ENCODE peak calls at places on chromosome 20, in five cellular contexts. One of them, this sample, is unnamed.

GRCh38 chr20:61112515-61112914 is 139.5 kb upstream of the CDH4 start:
- DNase-seq in A549: no peak
- DNase-seq in breast epithelium: no peak
- DNase-seq in heart left ventricle: no peak
- DNase-seq in spleen: no peak
- DNase-seq in this sample: no peak

GRCh38 chr20:21391495-21392298 is 5.6 kb downstream of the NKX2-4 start:
- DNase-seq in A549: no peak
- DNase-seq in breast epithelium: no peak
- DNase-seq in heart left ventricle: no peak
- DNase-seq in spleen: peak
- DNase-seq in this sample: no peak

GRCh38 chr20:7362601-7363000 is 577.7 kb downstream of the HAO1 start:
- DNase-seq in A549: no peak
- DNase-seq in breast epithelium: no peak
- DNase-seq in heart left ventricle: no peak
- DNase-seq in spleen: no peak
- DNase-seq in this sample: no peak

GRCh38 chr20:53070714-53071392 is 98.7 kb downstream of the TSHZ2 start:
- DNase-seq in A549: no peak
- DNase-seq in breast epithelium: no peak
- DNase-seq in heart left ventricle: no peak
- DNase-seq in spleen: no peak
- DNase-seq in this sample: no peak

GRCh38 chr20:59320850-59321631 is 20.6 kb downstream of the EDN3 start:
- DNase-seq in A549: no peak
- DNase-seq in breast epithelium: no peak
- DNase-seq in heart left ventricle: no peak
- DNase-seq in spleen: no peak
- DNase-seq in this sample: no peak

GRCh38 chr20:15675813-15676484 is 897.3 kb downstream of the KIF16B start:
- DNase-seq in A549: no peak
- DNase-seq in breast epithelium: no peak
- DNase-seq in heart left ventricle: no peak
- DNase-seq in spleen: no peak
- DNase-seq in this sample: no peak

GRCh38 chr20:16588241-16588640 is 15.0 kb upstream of the KIF16B start:
- DNase-seq in A549: no peak
- DNase-seq in breast epithelium: no peak
- DNase-seq in heart left ventricle: no peak
- DNase-seq in spleen: no peak
- DNase-seq in this sample: no peak

GRCh38 chr20:17870063-17870740 is 98.4 kb downstream of the SNX5 start:
- DNase-seq in A549: no peak
- DNase-seq in breast epithelium: peak
- DNase-seq in heart left ventricle: no peak
- DNase-seq in spleen: peak
- DNase-seq in this sample: no peak

GRCh38 chr20:4875578-4876067 is 125.7 kb downstream of the SLC23A2 start:
- DNase-seq in A549: no peak
- DNase-seq in breast epithelium: no peak
- DNase-seq in heart left ventricle: no peak
- DNase-seq in spleen: peak
- DNase-seq in this sample: no peak

GRCh38 chr20:25062841-25063240 is 4.9 kb upstream of the ACSS1 start:
- DNase-seq in A549: no peak
- DNase-seq in breast epithelium: no peak
- DNase-seq in heart left ventricle: no peak
- DNase-seq in spleen: peak
- DNase-seq in this sample: no peak

GRCh38 chr20:39849171-39849570 is 839.9 kb downstream of the MAFB start:
- DNase-seq in A549: no peak
- DNase-seq in breast epithelium: no peak
- DNase-seq in heart left ventricle: no peak
- DNase-seq in spleen: no peak
- DNase-seq in this sample: no peak

GRCh38 chr20:44204156-44204831 is 6.3 kb downstream of the OSER1 start:
- DNase-seq in A549: peak
- DNase-seq in breast epithelium: no peak
- DNase-seq in heart left ventricle: no peak
- DNase-seq in spleen: no peak
- DNase-seq in this sample: peak

GRCh38 chr20:47146703-47147102 is 209.8 kb downstream of the ZMYND8 start:
- DNase-seq in A549: no peak
- DNase-seq in breast epithelium: no peak
- DNase-seq in heart left ventricle: no peak
- DNase-seq in spleen: no peak
- DNase-seq in this sample: peak

GRCh38 chr20:1005452-1006027 is 3.4 kb upstream of the RSPO4 start:
- DNase-seq in A549: peak
- DNase-seq in breast epithelium: no peak
- DNase-seq in heart left ventricle: no peak
- DNase-seq in spleen: no peak
- DNase-seq in this sample: peak

GRCh38 chr20:58449703-58450138 is 60.7 kb downstream of the VAPB start:
- DNase-seq in A549: no peak
- DNase-seq in breast epithelium: no peak
- DNase-seq in heart left ventricle: no peak
- DNase-seq in spleen: no peak
- DNase-seq in this sample: no peak

GRCh38 chr20:8837396-8837795 is 231.5 kb upstream of the PLCB4 start:
- DNase-seq in A549: no peak
- DNase-seq in breast epithelium: no peak
- DNase-seq in heart left ventricle: no peak
- DNase-seq in spleen: no peak
- DNase-seq in this sample: peak

GRCh38 chr20:57662313-57663240 is 42.4 kb upstream of the ZBP1 start:
- DNase-seq in A549: no peak
- DNase-seq in breast epithelium: peak
- DNase-seq in heart left ventricle: peak
- DNase-seq in spleen: peak
- DNase-seq in this sample: no peak

DNA sequence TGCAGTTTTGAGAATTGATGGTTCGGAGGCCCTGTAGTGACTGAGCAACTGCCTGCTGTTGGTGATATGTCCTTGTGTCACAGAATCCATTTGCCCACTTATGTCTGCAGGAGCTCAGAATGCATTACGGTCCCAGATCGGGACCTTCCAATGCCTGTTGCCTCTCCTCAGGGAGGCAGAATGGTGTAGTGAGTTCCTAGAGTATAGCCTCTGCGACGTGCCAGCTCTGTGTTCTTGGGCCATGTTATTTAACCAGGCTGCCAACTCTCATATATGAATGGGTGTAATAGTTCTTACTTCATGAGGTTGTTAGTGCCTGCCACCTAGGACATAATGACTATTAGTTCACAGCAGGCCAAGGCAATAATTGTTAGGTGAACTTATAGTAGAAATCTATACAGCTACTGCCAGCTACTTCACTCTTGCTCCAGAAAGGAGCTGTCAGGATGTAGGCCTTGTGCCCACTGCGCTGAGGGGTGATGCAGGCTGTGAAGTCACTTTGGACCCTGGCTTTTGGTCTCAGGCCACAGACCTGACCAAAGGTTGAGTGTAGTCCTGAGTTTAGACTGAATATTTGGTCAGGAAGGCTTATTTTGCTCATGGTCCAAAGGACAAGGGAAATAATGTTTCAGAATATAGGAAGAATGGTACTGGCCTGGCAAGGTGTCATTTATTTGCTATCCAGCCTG is 82.1 kb downstream of the ASXL1 start:
- DNase-seq in A549: no peak
- DNase-seq in breast epithelium: no peak
- DNase-seq in heart left ventricle: no peak
- DNase-seq in spleen: no peak
- DNase-seq in this sample: no peak
- TF ChIP-seq POLR2A in A549: no peak
- TF ChIP-seq POLR2A in breast epithelium: no peak
- TF ChIP-seq POLR2A in heart left ventricle: no peak
- TF ChIP-seq POLR2A in spleen: no peak
- TF ChIP-seq POLR2A in this sample: no peak

DNA sequence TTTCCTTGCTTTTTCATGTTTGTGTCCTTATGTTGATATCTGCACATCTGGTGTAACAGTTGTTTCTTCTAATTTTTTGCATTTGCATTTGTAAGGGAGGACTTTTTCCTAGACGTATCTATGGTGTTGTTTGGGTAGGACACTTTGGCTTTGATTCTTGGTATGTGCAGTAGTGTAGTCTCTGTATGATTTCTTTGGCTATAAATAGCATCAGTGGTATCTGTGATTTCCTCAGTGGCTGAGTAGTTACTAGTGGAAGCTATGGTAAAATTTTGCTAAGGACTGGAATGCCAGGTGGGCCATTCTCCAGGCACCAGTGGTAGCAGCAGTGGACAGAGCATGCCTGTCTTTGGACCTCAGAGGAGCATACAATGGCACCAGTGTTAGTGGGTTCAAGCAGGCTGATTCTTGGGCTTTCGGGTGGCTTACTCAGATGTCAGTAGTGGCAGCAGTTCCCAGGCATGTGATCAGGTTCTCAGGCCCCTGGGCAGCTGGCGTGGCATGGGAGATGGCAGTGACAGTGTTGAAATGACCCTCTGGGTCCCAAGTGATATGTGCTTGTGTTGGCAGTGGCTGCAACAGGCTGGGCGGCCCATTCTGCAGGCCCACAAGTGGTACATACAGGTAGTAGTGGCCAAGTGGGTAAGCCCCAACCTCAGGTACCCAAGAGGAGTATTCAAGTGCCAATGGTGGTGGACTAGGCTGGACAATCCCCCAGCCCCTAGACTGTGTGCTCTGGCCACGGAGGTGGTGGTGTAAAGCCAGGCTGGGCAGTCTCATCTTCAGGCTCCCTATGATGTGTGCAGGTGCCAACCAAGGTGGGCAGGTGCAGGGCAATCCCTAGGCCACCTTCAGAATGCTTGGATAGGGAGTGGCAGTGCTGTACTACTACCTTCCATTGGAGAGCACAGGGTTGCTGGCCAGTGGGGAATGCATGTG is 54.5 kb downstream of the PLCG1 start:
- DNase-seq in A549: no peak
- DNase-seq in breast epithelium: no peak
- DNase-seq in heart left ventricle: no peak
- DNase-seq in spleen: no peak
- DNase-seq in this sample: no peak
- TF ChIP-seq POLR2A in A549: no peak
- TF ChIP-seq POLR2A in breast epithelium: no peak
- TF ChIP-seq POLR2A in heart left ventricle: no peak
- TF ChIP-seq POLR2A in spleen: no peak
- TF ChIP-seq POLR2A in this sample: no peak

GRCh38 chr20:35021063-35021462 is 65.4 kb downstream of the MYH7B start:
- DNase-seq in A549: no peak
- DNase-seq in breast epithelium: no peak
- DNase-seq in heart left ventricle: no peak
- DNase-seq in spleen: no peak
- DNase-seq in this sample: no peak
- TF ChIP-seq POLR2A in A549: no peak
- TF ChIP-seq POLR2A in breast epithelium: no peak
- TF ChIP-seq POLR2A in heart left ventricle: no peak
- TF ChIP-seq POLR2A in spleen: no peak
- TF ChIP-seq POLR2A in this sample: no peak

GRCh38 chr20:62900052-62900691 is 26.1 kb downstream of the DIDO1 start:
- DNase-seq in A549: peak
- DNase-seq in breast epithelium: peak
- DNase-seq in heart left ventricle: peak
- DNase-seq in spleen: peak
- DNase-seq in this sample: peak
- TF ChIP-seq POLR2A in A549: no peak
- TF ChIP-seq POLR2A in breast epithelium: no peak
- TF ChIP-seq POLR2A in heart left ventricle: no peak
- TF ChIP-seq POLR2A in spleen: no peak
- TF ChIP-seq POLR2A in this sample: no peak

GRCh38 chr20:22511943-22512910 is 72.1 kb downstream of the FOXA2 start:
- DNase-seq in A549: no peak
- DNase-seq in breast epithelium: no peak
- DNase-seq in heart left ventricle: no peak
- DNase-seq in spleen: no peak
- DNase-seq in this sample: no peak
- TF ChIP-seq POLR2A in A549: no peak
- TF ChIP-seq POLR2A in breast epithelium: no peak
- TF ChIP-seq POLR2A in heart left ventricle: no peak
- TF ChIP-seq POLR2A in spleen: no peak
- TF ChIP-seq POLR2A in this sample: no peak

DNA sequence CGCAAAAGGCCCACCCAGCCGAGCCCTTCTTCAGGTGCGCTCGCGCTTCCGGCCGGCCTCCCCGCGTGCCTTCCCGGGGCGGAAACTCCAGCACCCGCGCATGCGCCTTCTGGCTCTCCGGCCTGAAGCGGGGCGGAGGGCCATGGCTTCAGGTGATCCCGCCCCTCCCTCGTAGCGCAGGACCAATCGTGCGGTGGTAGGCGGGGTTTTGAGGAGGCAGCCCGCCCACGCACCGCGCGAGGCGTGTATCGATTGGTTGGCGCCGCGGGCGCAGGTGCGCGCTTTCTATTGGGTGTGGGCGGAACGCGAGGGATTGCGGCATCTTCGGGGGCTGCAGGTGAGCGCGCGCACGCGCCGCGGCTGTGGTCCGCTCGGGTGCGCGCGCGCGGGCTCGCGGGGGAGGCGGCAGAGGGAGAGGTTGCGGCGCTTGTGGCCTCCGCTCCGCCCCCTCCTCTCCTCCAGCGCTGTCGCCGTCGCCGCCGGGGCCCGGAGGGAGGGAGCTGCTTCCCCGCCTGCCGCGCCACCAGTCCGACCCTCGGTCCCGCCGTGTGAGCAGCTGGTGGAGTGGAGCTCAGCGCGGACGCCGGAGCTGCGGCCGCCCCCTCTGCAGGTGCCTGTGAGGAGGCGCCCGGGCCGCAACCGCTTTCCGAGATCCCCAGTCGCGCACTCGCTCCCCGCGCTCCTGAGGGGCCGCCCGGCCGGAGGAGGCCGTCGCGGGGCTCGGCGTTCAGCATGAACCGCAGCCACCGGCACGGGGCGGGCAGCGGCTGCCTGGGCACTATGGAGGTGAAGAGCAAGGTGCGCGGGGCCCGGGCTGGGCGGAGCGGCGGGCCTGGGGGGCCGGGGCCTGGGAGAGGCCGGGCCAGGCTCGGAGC is at the start of gene PARD6B:
- DNase-seq in A549: peak
- DNase-seq in breast epithelium: peak
- DNase-seq in heart left ventricle: peak
- DNase-seq in spleen: peak
- DNase-seq in this sample: peak
- TF ChIP-seq POLR2A in A549: peak
- TF ChIP-seq POLR2A in breast epithelium: no peak
- TF ChIP-seq POLR2A in heart left ventricle: no peak
- TF ChIP-seq POLR2A in spleen: no peak
- TF ChIP-seq POLR2A in this sample: no peak